ENCODE peak calls at places on chromosomes 4 and X, in ten cellular contexts. One of them, this sample, is unnamed. For H3K4me1 and H3K36me3, the result is how much of the 10 kb centered on the place peaks cover.

GRCh38 chrX:77293331-77293995 is 153.7 kb upstream of the FGF16 start:
- DNase-seq in CD4-positive, alpha-beta memory T cell: no peak
- DNase-seq in PC-3: no peak
- DNase-seq in transverse colon: no peak
- DNase-seq in tibial artery: no peak
- DNase-seq in left ventricle myocardium inferior: no peak
- DNase-seq in body of pancreas: no peak
- DNase-seq in iPS DF 6.9: no peak
- DNase-seq in uterus: no peak
- DNase-seq in neuronal stem cell: no peak
- DNase-seq in this sample: no peak

GRCh38 chr4:140118931-140119640 is 34.9 kb downstream of the MAML3 start:
- DNase-seq in CD4-positive, alpha-beta memory T cell: no peak
- DNase-seq in PC-3: no peak
- DNase-seq in transverse colon: no peak
- DNase-seq in tibial artery: no peak
- DNase-seq in left ventricle myocardium inferior: no peak
- DNase-seq in body of pancreas: no peak
- DNase-seq in iPS DF 6.9: no peak
- DNase-seq in uterus: no peak
- DNase-seq in neuronal stem cell: no peak
- DNase-seq in this sample: no peak

GRCh38 chr4:138609943-138610350 is 367.8 kb upstream of the SLC7A11 start:
- DNase-seq in CD4-positive, alpha-beta memory T cell: no peak
- DNase-seq in PC-3: peak
- DNase-seq in transverse colon: no peak
- DNase-seq in tibial artery: no peak
- DNase-seq in left ventricle myocardium inferior: no peak
- DNase-seq in body of pancreas: no peak
- DNase-seq in iPS DF 6.9: no peak
- DNase-seq in uterus: peak
- DNase-seq in neuronal stem cell: no peak
- DNase-seq in this sample: peak

GRCh38 chr4:122224348-122224747 is 72.2 kb downstream of the BLTP1 start:
- DNase-seq in CD4-positive, alpha-beta memory T cell: no peak
- DNase-seq in PC-3: peak
- DNase-seq in transverse colon: no peak
- DNase-seq in tibial artery: no peak
- DNase-seq in left ventricle myocardium inferior: no peak
- DNase-seq in body of pancreas: no peak
- DNase-seq in iPS DF 6.9: no peak
- DNase-seq in uterus: no peak
- DNase-seq in neuronal stem cell: peak
- DNase-seq in this sample: no peak

GRCh38 chrX:22690116-22690515 is 309.6 kb upstream of the DDX53 start:
- DNase-seq in CD4-positive, alpha-beta memory T cell: no peak
- DNase-seq in PC-3: no peak
- DNase-seq in transverse colon: no peak
- DNase-seq in tibial artery: no peak
- DNase-seq in left ventricle myocardium inferior: no peak
- DNase-seq in body of pancreas: no peak
- DNase-seq in iPS DF 6.9: no peak
- DNase-seq in uterus: no peak
- DNase-seq in neuronal stem cell: no peak
- DNase-seq in this sample: no peak

GRCh38 chrX:12330841-12331240 is 192.6 kb downstream of the FRMPD4 start:
- DNase-seq in CD4-positive, alpha-beta memory T cell: no peak
- DNase-seq in PC-3: no peak
- DNase-seq in transverse colon: no peak
- DNase-seq in tibial artery: no peak
- DNase-seq in left ventricle myocardium inferior: no peak
- DNase-seq in body of pancreas: no peak
- DNase-seq in iPS DF 6.9: no peak
- DNase-seq in uterus: no peak
- DNase-seq in neuronal stem cell: no peak
- DNase-seq in this sample: no peak

GRCh38 chr4:161280929-161281328 is 882.9 kb downstream of the FSTL5 start:
- DNase-seq in CD4-positive, alpha-beta memory T cell: no peak
- DNase-seq in PC-3: no peak
- DNase-seq in transverse colon: no peak
- DNase-seq in tibial artery: no peak
- DNase-seq in left ventricle myocardium inferior: no peak
- DNase-seq in body of pancreas: no peak
- DNase-seq in iPS DF 6.9: no peak
- DNase-seq in uterus: no peak
- DNase-seq in neuronal stem cell: no peak
- DNase-seq in this sample: no peak

GRCh38 chrX:78075787-78076389 is 28.2 kb upstream of the PGK1 start:
- DNase-seq in CD4-positive, alpha-beta memory T cell: no peak
- DNase-seq in PC-3: peak
- DNase-seq in transverse colon: no peak
- DNase-seq in tibial artery: no peak
- DNase-seq in left ventricle myocardium inferior: no peak
- DNase-seq in body of pancreas: no peak
- DNase-seq in iPS DF 6.9: no peak
- DNase-seq in uterus: no peak
- DNase-seq in neuronal stem cell: no peak
- DNase-seq in this sample: no peak

GRCh38 chr4:8198906-8199593 is at the start of gene SH3TC1:
- DNase-seq in CD4-positive, alpha-beta memory T cell: peak
- DNase-seq in PC-3: peak
- DNase-seq in transverse colon: peak
- DNase-seq in tibial artery: peak
- DNase-seq in left ventricle myocardium inferior: peak
- DNase-seq in body of pancreas: peak
- DNase-seq in iPS DF 6.9: no peak
- DNase-seq in uterus: peak
- DNase-seq in neuronal stem cell: no peak
- DNase-seq in this sample: peak

GRCh38 chr4:8198206-8198905 is 734 bp upstream of the SH3TC1 start:
- DNase-seq in CD4-positive, alpha-beta memory T cell: no peak
- DNase-seq in PC-3: no peak
- DNase-seq in transverse colon: peak
- DNase-seq in tibial artery: no peak
- DNase-seq in left ventricle myocardium inferior: no peak
- DNase-seq in body of pancreas: peak
- DNase-seq in iPS DF 6.9: no peak
- DNase-seq in uterus: no peak
- DNase-seq in neuronal stem cell: no peak
- DNase-seq in this sample: no peak

GRCh38 chr4:8195431-8195830 is 3.7 kb upstream of the SH3TC1 start:
- DNase-seq in CD4-positive, alpha-beta memory T cell: no peak
- DNase-seq in PC-3: no peak
- DNase-seq in transverse colon: no peak
- DNase-seq in tibial artery: no peak
- DNase-seq in left ventricle myocardium inferior: no peak
- DNase-seq in body of pancreas: no peak
- DNase-seq in iPS DF 6.9: no peak
- DNase-seq in uterus: no peak
- DNase-seq in neuronal stem cell: no peak
- DNase-seq in this sample: no peak

GRCh38 chr4:8195841-8196460 is 3.1 kb upstream of the SH3TC1 start:
- DNase-seq in CD4-positive, alpha-beta memory T cell: no peak
- DNase-seq in PC-3: peak
- DNase-seq in transverse colon: no peak
- DNase-seq in tibial artery: no peak
- DNase-seq in left ventricle myocardium inferior: no peak
- DNase-seq in body of pancreas: peak
- DNase-seq in iPS DF 6.9: no peak
- DNase-seq in uterus: no peak
- DNase-seq in neuronal stem cell: no peak
- DNase-seq in this sample: no peak

DNA sequence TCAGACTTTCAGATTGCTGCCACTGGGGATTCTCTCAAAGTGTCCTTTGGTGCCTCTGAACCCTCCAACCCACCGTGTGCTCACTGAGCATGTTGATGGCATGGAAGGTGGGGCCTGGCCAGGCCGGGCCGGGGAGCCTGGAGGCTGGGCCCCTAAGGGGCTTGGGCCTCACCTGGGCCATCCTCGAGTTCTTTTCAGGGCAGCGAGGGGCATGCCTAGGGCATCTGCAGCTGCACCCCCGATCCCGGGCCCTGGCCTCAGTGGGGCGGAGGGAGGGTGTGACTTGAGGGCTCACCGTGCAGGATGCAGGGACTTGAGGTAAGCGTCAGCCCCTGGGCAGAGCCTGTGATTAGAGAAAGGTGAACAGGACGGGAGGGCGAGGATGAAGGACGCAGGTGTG is 1.6 kb upstream of the SH3TC1 start:
- DNase-seq in CD4-positive, alpha-beta memory T cell: no peak
- DNase-seq in PC-3: no peak
- DNase-seq in transverse colon: no peak
- DNase-seq in tibial artery: no peak
- DNase-seq in left ventricle myocardium inferior: no peak
- DNase-seq in body of pancreas: no peak
- DNase-seq in iPS DF 6.9: no peak
- DNase-seq in uterus: no peak
- DNase-seq in neuronal stem cell: no peak
- DNase-seq in this sample: no peak
- H3K4me1 ChIP-seq in CD4-positive, alpha-beta memory T cell: under half
- H3K4me1 ChIP-seq in PC-3: under half
- H3K4me1 ChIP-seq in transverse colon: under half
- H3K4me1 ChIP-seq in tibial artery: under half
- H3K4me1 ChIP-seq in left ventricle myocardium inferior: half or more
- H3K4me1 ChIP-seq in body of pancreas: half or more
- H3K4me1 ChIP-seq in iPS DF 6.9: under half
- H3K4me1 ChIP-seq in uterus: under half
- H3K4me1 ChIP-seq in neuronal stem cell: under half
- H3K4me1 ChIP-seq in this sample: under half

DNA sequence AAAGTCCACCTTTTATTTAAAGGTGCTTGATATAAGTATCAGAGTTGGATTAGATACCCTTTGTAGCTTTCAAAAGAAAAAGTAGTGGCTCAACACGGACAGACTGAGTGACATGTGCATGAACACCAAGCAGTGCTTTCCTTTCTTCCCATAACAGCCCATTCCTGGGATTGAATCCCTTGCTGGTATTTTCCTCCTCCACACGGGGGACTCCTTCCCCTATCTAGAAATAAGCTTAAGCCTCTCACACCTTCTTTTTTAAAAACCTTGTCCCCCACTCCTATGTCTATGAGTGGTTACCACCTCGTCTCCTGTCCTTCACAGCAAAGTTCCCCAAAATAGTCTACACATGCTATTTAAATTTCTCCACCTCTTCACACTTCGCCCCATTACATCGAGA is 5.1 kb downstream of the AP1S2 start:
- DNase-seq in CD4-positive, alpha-beta memory T cell: no peak
- DNase-seq in PC-3: peak
- DNase-seq in transverse colon: no peak
- DNase-seq in tibial artery: no peak
- DNase-seq in left ventricle myocardium inferior: no peak
- DNase-seq in body of pancreas: no peak
- DNase-seq in iPS DF 6.9: no peak
- DNase-seq in uterus: no peak
- DNase-seq in neuronal stem cell: no peak
- DNase-seq in this sample: no peak
- H3K36me3 ChIP-seq in CD4-positive, alpha-beta memory T cell: under half
- H3K36me3 ChIP-seq in PC-3: under half
- H3K36me3 ChIP-seq in transverse colon: under half
- H3K36me3 ChIP-seq in tibial artery: under half
- H3K36me3 ChIP-seq in left ventricle myocardium inferior: under half
- H3K36me3 ChIP-seq in body of pancreas: under half
- H3K36me3 ChIP-seq in iPS DF 6.9: under half
- H3K36me3 ChIP-seq in uterus: under half
- H3K36me3 ChIP-seq in neuronal stem cell: half or more
- H3K36me3 ChIP-seq in this sample: under half

GRCh38 chr4:183106839-183107238 is 7.8 kb downstream of the WWC2 start:
- DNase-seq in CD4-positive, alpha-beta memory T cell: no peak
- DNase-seq in PC-3: no peak
- DNase-seq in transverse colon: no peak
- DNase-seq in tibial artery: no peak
- DNase-seq in left ventricle myocardium inferior: no peak
- DNase-seq in body of pancreas: no peak
- DNase-seq in iPS DF 6.9: no peak
- DNase-seq in uterus: no peak
- DNase-seq in neuronal stem cell: no peak
- DNase-seq in this sample: no peak

GRCh38 chr4:183105092-183105491 is 6.0 kb downstream of the WWC2 start:
- DNase-seq in CD4-positive, alpha-beta memory T cell: no peak
- DNase-seq in PC-3: no peak
- DNase-seq in transverse colon: no peak
- DNase-seq in tibial artery: no peak
- DNase-seq in left ventricle myocardium inferior: no peak
- DNase-seq in body of pancreas: no peak
- DNase-seq in iPS DF 6.9: no peak
- DNase-seq in uterus: no peak
- DNase-seq in neuronal stem cell: no peak
- DNase-seq in this sample: no peak

GRCh38 chr4:183110244-183110643 is 11.2 kb downstream of the WWC2 start:
- DNase-seq in CD4-positive, alpha-beta memory T cell: no peak
- DNase-seq in PC-3: no peak
- DNase-seq in transverse colon: no peak
- DNase-seq in tibial artery: no peak
- DNase-seq in left ventricle myocardium inferior: no peak
- DNase-seq in body of pancreas: no peak
- DNase-seq in iPS DF 6.9: no peak
- DNase-seq in uterus: no peak
- DNase-seq in neuronal stem cell: no peak
- DNase-seq in this sample: no peak

GRCh38 chr4:183111452-183111885 is 12.4 kb downstream of the WWC2 start:
- DNase-seq in CD4-positive, alpha-beta memory T cell: no peak
- DNase-seq in PC-3: no peak
- DNase-seq in transverse colon: no peak
- DNase-seq in tibial artery: no peak
- DNase-seq in left ventricle myocardium inferior: no peak
- DNase-seq in body of pancreas: no peak
- DNase-seq in iPS DF 6.9: no peak
- DNase-seq in uterus: no peak
- DNase-seq in neuronal stem cell: no peak
- DNase-seq in this sample: no peak

GRCh38 chr4:183107891-183108459 is 8.9 kb downstream of the WWC2 start:
- DNase-seq in CD4-positive, alpha-beta memory T cell: no peak
- DNase-seq in PC-3: peak
- DNase-seq in transverse colon: no peak
- DNase-seq in tibial artery: no peak
- DNase-seq in left ventricle myocardium inferior: no peak
- DNase-seq in body of pancreas: no peak
- DNase-seq in iPS DF 6.9: no peak
- DNase-seq in uterus: no peak
- DNase-seq in neuronal stem cell: no peak
- DNase-seq in this sample: no peak
- H3K4me1 ChIP-seq in CD4-positive, alpha-beta memory T cell: under half
- H3K4me1 ChIP-seq in PC-3: under half
- H3K4me1 ChIP-seq in transverse colon: under half
- H3K4me1 ChIP-seq in tibial artery: under half
- H3K4me1 ChIP-seq in left ventricle myocardium inferior: under half
- H3K4me1 ChIP-seq in body of pancreas: under half
- H3K4me1 ChIP-seq in iPS DF 6.9: under half
- H3K4me1 ChIP-seq in uterus: under half
- H3K4me1 ChIP-seq in neuronal stem cell: under half
- H3K4me1 ChIP-seq in this sample: under half

DNA sequence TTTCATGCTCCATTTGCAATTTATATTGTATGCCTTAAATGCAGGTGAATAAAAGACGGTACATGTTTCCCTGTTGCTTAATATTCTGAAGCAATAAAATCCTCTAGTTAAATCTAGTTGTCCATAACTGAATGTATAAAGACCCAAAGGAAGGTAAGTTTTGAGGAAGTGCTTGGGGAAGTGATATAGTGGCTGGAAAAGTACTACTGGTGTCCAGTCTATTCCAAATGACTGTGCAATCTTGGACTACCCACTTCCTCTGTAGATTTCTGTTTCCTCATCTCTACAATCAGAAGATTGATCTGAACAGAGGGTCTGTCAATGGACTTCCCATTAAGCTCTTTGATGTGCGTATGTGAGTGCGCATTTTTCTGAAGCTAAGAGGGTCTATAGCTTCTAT is 17.0 kb downstream of the SNCA start:
- DNase-seq in CD4-positive, alpha-beta memory T cell: no peak
- DNase-seq in PC-3: no peak
- DNase-seq in transverse colon: no peak
- DNase-seq in tibial artery: no peak
- DNase-seq in left ventricle myocardium inferior: no peak
- DNase-seq in body of pancreas: no peak
- DNase-seq in iPS DF 6.9: no peak
- DNase-seq in uterus: no peak
- DNase-seq in neuronal stem cell: no peak
- DNase-seq in this sample: no peak
- H3K36me3 ChIP-seq in CD4-positive, alpha-beta memory T cell: under half
- H3K36me3 ChIP-seq in PC-3: under half
- H3K36me3 ChIP-seq in transverse colon: under half
- H3K36me3 ChIP-seq in tibial artery: under half
- H3K36me3 ChIP-seq in left ventricle myocardium inferior: under half
- H3K36me3 ChIP-seq in body of pancreas: under half
- H3K36me3 ChIP-seq in iPS DF 6.9: under half
- H3K36me3 ChIP-seq in uterus: under half
- H3K36me3 ChIP-seq in neuronal stem cell: under half
- H3K36me3 ChIP-seq in this sample: under half

This sample was measured in thoracic aorta.